ENCODE peak calls at places on chromosomes 4 and X, in nine cellular contexts. One of them, this sample, is unnamed.

GRCh38 chrX:50111762-50112161 is 89.0 kb downstream of the AKAP4 start:
- DNase-seq in adrenal gland: peak; percentile 24
- DNase-seq in tibial artery: no peak
- DNase-seq in heart left ventricle: no peak
- DNase-seq in lower lobe of right lung: peak; percentile 42
- DNase-seq in left lung: peak; percentile 42
- DNase-seq in H9: no peak
- DNase-seq in endodermal cell: no peak
- DNase-seq in fibroblast of lung: no peak
- DNase-seq in this sample: no peak

GRCh38 chr4:142614621-142615323 is 231.3 kb downstream of the INPP4B start:
- DNase-seq in left lung: no peak
- DNase-seq in lower lobe of right lung: no peak
- DNase-seq in adrenal gland: no peak
- DNase-seq in endodermal cell: no peak
- DNase-seq in H9: no peak
- DNase-seq in heart left ventricle: no peak
- DNase-seq in tibial artery: no peak
- DNase-seq in fibroblast of lung: peak; percentile 31
- DNase-seq in this sample: peak; percentile 50

GRCh38 chrX:48897157-48897620 is 379 bp downstream of the TIMM17B start:
- DNase-seq in heart left ventricle: peak; percentile 83
- DNase-seq in tibial artery: peak; percentile 66
- DNase-seq in fibroblast of lung: peak; percentile 62
- DNase-seq in lower lobe of right lung: peak; percentile 81
- DNase-seq in adrenal gland: peak; percentile 90
- DNase-seq in endodermal cell: peak; percentile 94
- DNase-seq in H9: peak; percentile 85
- DNase-seq in left lung: peak; percentile 77
- DNase-seq in this sample: peak; percentile 70

GRCh38 chrX:99301990-99302389 is 1108.1 kb downstream of the PCDH19 start:
- DNase-seq in H9: no peak
- DNase-seq in heart left ventricle: no peak
- DNase-seq in left lung: no peak
- DNase-seq in adrenal gland: no peak
- DNase-seq in lower lobe of right lung: no peak
- DNase-seq in fibroblast of lung: no peak
- DNase-seq in tibial artery: no peak
- DNase-seq in endodermal cell: no peak
- DNase-seq in this sample: peak; percentile 2

GRCh38 chrX:111098874-111099273 is 2.9 kb downstream of the PAK3 start:
- DNase-seq in lower lobe of right lung: peak; percentile 52
- DNase-seq in adrenal gland: no peak
- DNase-seq in left lung: peak; percentile 35
- DNase-seq in H9: peak; percentile 87
- DNase-seq in heart left ventricle: no peak
- DNase-seq in tibial artery: no peak
- DNase-seq in fibroblast of lung: peak; percentile 3
- DNase-seq in endodermal cell: peak; percentile 95
- DNase-seq in this sample: no peak

GRCh38 chrX:119617511-119618164 is 11.4 kb upstream of the NKRF start:
- DNase-seq in heart left ventricle: no peak
- DNase-seq in H9: no peak
- DNase-seq in left lung: no peak
- DNase-seq in adrenal gland: no peak
- DNase-seq in tibial artery: no peak
- DNase-seq in fibroblast of lung: no peak
- DNase-seq in endodermal cell: no peak
- DNase-seq in lower lobe of right lung: no peak
- DNase-seq in this sample: no peak

GRCh38 chrX:672931-673330 is 42.3 kb downstream of the SHOX start:
- DNase-seq in fibroblast of lung: no peak
- DNase-seq in adrenal gland: no peak
- DNase-seq in H9: no peak
- DNase-seq in lower lobe of right lung: no peak
- DNase-seq in endodermal cell: no peak
- DNase-seq in tibial artery: no peak
- DNase-seq in heart left ventricle: no peak
- DNase-seq in left lung: no peak
- DNase-seq in this sample: no peak

GRCh38 chr4:77232653-77233052 is 75.6 kb downstream of the CCNG2 start:
- DNase-seq in tibial artery: no peak
- DNase-seq in H9: no peak
- DNase-seq in endodermal cell: no peak
- DNase-seq in lower lobe of right lung: no peak
- DNase-seq in fibroblast of lung: no peak
- DNase-seq in adrenal gland: no peak
- DNase-seq in left lung: no peak
- DNase-seq in heart left ventricle: no peak
- DNase-seq in this sample: peak; percentile 15

GRCh38 chr4:124203613-124204284 is 508.8 kb downstream of the ANKRD50 start:
- DNase-seq in endodermal cell: no peak
- DNase-seq in tibial artery: no peak
- DNase-seq in lower lobe of right lung: no peak
- DNase-seq in adrenal gland: no peak
- DNase-seq in heart left ventricle: no peak
- DNase-seq in fibroblast of lung: peak; percentile 86
- DNase-seq in H9: no peak
- DNase-seq in left lung: no peak
- DNase-seq in this sample: peak; percentile 32

GRCh38 chr4:6999172-7000086 is 43.7 kb upstream of the TADA2B start:
- DNase-seq in tibial artery: no peak
- DNase-seq in endodermal cell: peak; percentile 32
- DNase-seq in adrenal gland: no peak
- DNase-seq in H9: no peak
- DNase-seq in lower lobe of right lung: no peak
- DNase-seq in fibroblast of lung: no peak
- DNase-seq in heart left ventricle: no peak
- DNase-seq in left lung: no peak
- DNase-seq in this sample: peak; percentile 93

GRCh38 chr4:81359207-81359606 is 112.5 kb downstream of the RASGEF1B start:
- DNase-seq in H9: no peak
- DNase-seq in endodermal cell: no peak
- DNase-seq in left lung: no peak
- DNase-seq in fibroblast of lung: peak; percentile 52
- DNase-seq in heart left ventricle: no peak
- DNase-seq in lower lobe of right lung: no peak
- DNase-seq in adrenal gland: no peak
- DNase-seq in tibial artery: no peak
- DNase-seq in this sample: no peak
- H3K4me1 ChIP-seq in H9: no peaks in the 10 kb centered on the region
- H3K4me1 ChIP-seq in endodermal cell: peaks cover 7% of the 10 kb centered on the region
- H3K4me1 ChIP-seq in left lung: no peaks in the 10 kb centered on the region
- H3K4me1 ChIP-seq in fibroblast of lung: peaks cover 2% of the 10 kb centered on the region
- H3K4me1 ChIP-seq in heart left ventricle: no peaks in the 10 kb centered on the region
- H3K4me1 ChIP-seq in lower lobe of right lung: no peaks in the 10 kb centered on the region
- H3K4me1 ChIP-seq in adrenal gland: no peaks in the 10 kb centered on the region
- H3K4me1 ChIP-seq in tibial artery: no peaks in the 10 kb centered on the region
- H3K4me1 ChIP-seq in this sample: no peaks in the 10 kb centered on the region

DNA sequence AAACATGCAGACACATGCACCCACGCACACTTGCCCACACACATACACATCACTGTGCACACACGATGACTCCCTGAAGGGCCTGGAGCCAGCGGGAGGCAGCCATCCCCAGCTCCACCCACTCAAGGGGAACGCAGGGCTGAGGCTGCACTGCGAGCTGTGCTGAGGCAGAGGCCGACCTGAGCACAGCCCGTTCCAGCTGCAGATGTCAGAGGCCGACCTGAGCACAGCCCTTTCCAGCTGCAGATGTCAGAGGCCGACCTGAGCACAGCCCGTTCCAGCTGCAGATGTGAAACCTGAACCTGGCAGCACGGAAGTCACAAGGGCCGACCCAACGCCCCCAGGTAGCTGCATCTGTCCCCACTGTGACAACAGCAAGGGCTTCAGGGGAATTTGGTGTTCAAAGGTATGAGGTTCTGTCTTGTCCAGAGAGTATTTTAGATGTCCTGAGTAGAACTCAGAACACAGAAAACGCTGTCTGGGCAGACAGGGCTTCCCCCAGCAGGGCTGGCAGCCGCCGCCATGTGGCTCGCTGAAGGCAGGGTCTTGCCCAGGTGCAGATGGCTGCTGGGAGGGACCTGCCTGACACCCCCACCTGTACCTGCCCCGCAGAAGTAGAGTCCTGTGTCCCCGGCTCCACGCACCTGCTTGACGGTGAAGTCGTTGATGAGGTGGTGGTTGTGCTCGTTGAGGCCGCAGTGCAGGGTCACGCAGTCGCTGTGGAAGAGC is 33.4 kb downstream of the CTBP1 start:
- DNase-seq in endodermal cell: no peak
- DNase-seq in lower lobe of right lung: no peak
- DNase-seq in left lung: no peak
- DNase-seq in H9: no peak
- DNase-seq in tibial artery: no peak
- DNase-seq in heart left ventricle: no peak
- DNase-seq in fibroblast of lung: peak; percentile 71
- DNase-seq in adrenal gland: no peak
- DNase-seq in this sample: no peak
- H3K4me1 ChIP-seq in endodermal cell: no peaks in the 10 kb centered on the region
- H3K4me1 ChIP-seq in lower lobe of right lung: peaks cover 64% of the 10 kb centered on the region
- H3K4me1 ChIP-seq in left lung: peaks cover 56% of the 10 kb centered on the region
- H3K4me1 ChIP-seq in H9: no peaks in the 10 kb centered on the region
- H3K4me1 ChIP-seq in tibial artery: peaks cover 20% of the 10 kb centered on the region
- H3K4me1 ChIP-seq in heart left ventricle: peaks cover 20% of the 10 kb centered on the region
- H3K4me1 ChIP-seq in fibroblast of lung: peaks cover 12% of the 10 kb centered on the region
- H3K4me1 ChIP-seq in adrenal gland: peaks cover 24% of the 10 kb centered on the region
- H3K4me1 ChIP-seq in this sample: peaks cover 10% of the 10 kb centered on the region

DNA sequence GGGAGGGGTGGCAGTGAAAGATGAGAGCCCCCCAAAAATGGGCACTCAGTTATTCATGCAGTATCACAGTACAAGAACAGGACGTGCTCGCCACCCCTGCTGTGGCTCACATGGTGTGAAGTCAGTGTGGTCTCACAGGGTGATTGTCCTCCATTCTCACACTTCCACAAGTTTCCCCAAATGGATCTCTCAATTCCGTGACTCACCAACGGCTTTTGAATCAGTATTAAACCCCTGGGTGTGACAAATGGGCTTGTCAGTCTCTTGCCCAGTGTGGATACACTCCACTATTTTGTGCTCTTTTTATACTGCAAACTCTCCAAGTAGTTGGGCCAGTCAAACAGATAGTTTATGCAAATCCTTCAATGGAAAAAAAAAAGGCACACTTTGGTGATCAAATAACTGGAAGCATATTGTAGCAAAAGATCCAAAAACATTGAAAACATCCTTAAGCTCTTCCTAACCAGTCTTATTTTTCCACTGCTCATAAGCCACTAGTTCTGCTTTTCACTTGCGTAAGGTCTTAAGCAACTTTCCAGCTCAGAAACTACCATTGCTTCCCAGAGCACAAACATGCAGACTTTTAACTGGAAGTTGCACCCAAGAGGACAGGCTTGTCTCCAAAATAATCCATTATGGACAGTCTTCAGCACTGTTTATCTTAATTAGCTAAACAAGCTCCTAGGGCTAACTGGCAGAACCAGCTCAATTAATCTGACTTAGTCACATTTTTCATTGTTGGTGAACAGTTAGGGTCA is 365.7 kb downstream of the PPP3CA start:
- DNase-seq in H9: no peak
- DNase-seq in lower lobe of right lung: peak; percentile 38
- DNase-seq in left lung: no peak
- DNase-seq in adrenal gland: no peak
- DNase-seq in tibial artery: no peak
- DNase-seq in heart left ventricle: no peak
- DNase-seq in fibroblast of lung: peak; percentile 58
- DNase-seq in endodermal cell: peak; percentile 64
- DNase-seq in this sample: no peak
- H3K4me1 ChIP-seq in H9: peaks cover 2% of the 10 kb centered on the region
- H3K4me1 ChIP-seq in lower lobe of right lung: no peaks in the 10 kb centered on the region
- H3K4me1 ChIP-seq in left lung: peaks cover 12% of the 10 kb centered on the region
- H3K4me1 ChIP-seq in adrenal gland: no peaks in the 10 kb centered on the region
- H3K4me1 ChIP-seq in tibial artery: no peaks in the 10 kb centered on the region
- H3K4me1 ChIP-seq in heart left ventricle: no peaks in the 10 kb centered on the region
- H3K4me1 ChIP-seq in fibroblast of lung: no peaks in the 10 kb centered on the region
- H3K4me1 ChIP-seq in endodermal cell: peaks cover 6% of the 10 kb centered on the region
- H3K4me1 ChIP-seq in this sample: peaks cover 10% of the 10 kb centered on the region

DNA sequence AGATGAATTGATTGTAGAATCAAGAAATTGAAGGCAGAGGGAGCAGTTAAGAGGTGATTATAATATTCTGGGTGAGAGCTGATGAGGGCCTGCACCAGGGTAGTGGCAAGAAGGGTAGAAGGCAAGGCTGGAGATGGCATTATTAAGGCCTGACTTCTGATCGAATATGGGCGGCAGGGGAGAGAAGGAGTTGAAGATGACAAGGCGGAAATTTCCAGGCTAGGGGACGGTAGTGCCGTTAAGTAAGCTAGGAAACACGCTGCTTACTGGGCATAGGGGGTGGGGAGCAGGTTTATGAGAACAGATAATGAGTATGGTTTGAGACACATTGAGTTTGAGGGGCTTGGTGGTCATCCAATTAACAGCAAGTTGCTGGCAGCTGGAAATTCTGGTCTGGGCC is 19.5 kb downstream of the BCORL1 start:
- DNase-seq in heart left ventricle: no peak
- DNase-seq in adrenal gland: no peak
- DNase-seq in H9: no peak
- DNase-seq in tibial artery: no peak
- DNase-seq in lower lobe of right lung: no peak
- DNase-seq in endodermal cell: no peak
- DNase-seq in left lung: no peak
- DNase-seq in fibroblast of lung: no peak
- DNase-seq in this sample: no peak
- H3K4me1 ChIP-seq in heart left ventricle: no peaks in the 10 kb centered on the region
- H3K4me1 ChIP-seq in adrenal gland: no peaks in the 10 kb centered on the region
- H3K4me1 ChIP-seq in H9: no peaks in the 10 kb centered on the region
- H3K4me1 ChIP-seq in tibial artery: no peaks in the 10 kb centered on the region
- H3K4me1 ChIP-seq in lower lobe of right lung: no peaks in the 10 kb centered on the region
- H3K4me1 ChIP-seq in endodermal cell: no peaks in the 10 kb centered on the region
- H3K4me1 ChIP-seq in left lung: no peaks in the 10 kb centered on the region
- H3K4me1 ChIP-seq in fibroblast of lung: no peaks in the 10 kb centered on the region
- H3K4me1 ChIP-seq in this sample: no peaks in the 10 kb centered on the region